ENCODE peak calls at places on chromosomes 4 and X, in five cellular contexts. X, S, I, P and J are unnamed samples.

GRCh38 chr4:8618421-8618820 is 25.9 kb downstream of the CPZ start:
- DNase-seq in P (no peak), X (no peak), I (no peak), S (no peak), J (no peak)

GRCh38 chrX:53223068-53223693 is 1.8 kb downstream of the KDM5C start:
- DNase-seq in P (no peak), I (no peak), S (no peak), X (no peak), J (no peak)

GRCh38 chr4:4541661-4542570 is at the start of gene STX18:
- DNase-seq in X (peak), S (peak), I (peak), P (peak), J (peak)

GRCh38 chrX:64842492-64842891 is 133.8 kb downstream of the ZC4H2 start:
- DNase-seq in S (no peak), X (no peak), I (no peak), P (no peak), J (no peak)

GRCh38 chr4:25233737-25234389 is at the start of gene PI4K2B:
- DNase-seq in X (peak), P (peak), S (peak), I (no peak), J (peak)

GRCh38 chr4:99817310-99817885 is 771 bp downstream of the DAPP1 start:
- DNase-seq in S (no peak), I (no peak), P (no peak), X (no peak), J (no peak)

GRCh38 chrX:44693255-44693654 is 150.6 kb upstream of the DUSP21 start:
- DNase-seq in P (no peak), X (no peak), I (no peak), S (no peak), J (no peak)

GRCh38 chr4:4386296-4386735 is 586 bp upstream of the NSG1 start:
- DNase-seq in S (no peak), X (peak), I (no peak), P (no peak), J (no peak)

GRCh38 chr4:17497890-17498523 is 13.9 kb downstream of the QDPR start:
- DNase-seq in I (no peak), P (no peak), S (no peak), X (no peak), J (no peak)

GRCh38 chr4:82415922-82416365 is 14.3 kb downstream of the HNRNPDL start:
- DNase-seq in X (no peak), S (no peak), I (no peak), P (no peak), J (no peak)

GRCh38 chrX:48578661-48579128 is 4.4 kb downstream of the RBM3 start:
- DNase-seq in P (no peak), S (no peak), I (no peak), X (no peak), J (no peak)

GRCh38 chr4:168550071-168550766 is 53.4 kb downstream of the PALLD start:
- DNase-seq in P (no peak), S (no peak), X (no peak), I (peak), J (no peak)
- TF ChIP-seq CTCF in P (no peak), S (no peak), X (no peak), I (no peak), J (no peak)

GRCh38 chrX:8820910-8821527 is 19.8 kb upstream of the FAM9A start:
- DNase-seq in S (no peak), I (no peak), X (no peak), P (no peak), J (no peak)
- TF ChIP-seq CTCF in S (no peak), I (peak), X (peak), P (peak), J (no peak)

DNA sequence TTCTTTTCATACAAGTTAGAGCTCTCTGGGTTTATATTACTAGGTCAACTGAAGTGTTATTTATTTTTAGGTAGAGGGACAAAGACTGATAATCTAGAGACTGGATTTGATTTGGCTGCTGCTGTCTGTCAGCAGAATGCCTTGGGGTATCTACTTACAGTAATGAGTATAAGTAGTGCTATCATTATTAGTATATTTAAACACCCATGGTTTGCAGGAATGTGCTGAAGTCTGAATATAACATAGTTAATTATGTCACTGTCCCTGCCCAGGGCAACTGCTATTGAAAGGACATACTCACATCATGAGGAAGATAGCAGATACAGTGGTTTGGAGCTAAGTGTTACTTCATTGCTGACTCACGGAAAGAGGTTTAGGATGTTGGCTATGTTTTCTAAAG is 76.2 kb downstream of the PRRG1 start:
- DNase-seq in S (no peak), I (no peak), P (no peak), X (no peak), J (no peak)
- TF ChIP-seq CTCF in S (no peak), I (no peak), P (no peak), X (no peak), J (no peak)

DNA sequence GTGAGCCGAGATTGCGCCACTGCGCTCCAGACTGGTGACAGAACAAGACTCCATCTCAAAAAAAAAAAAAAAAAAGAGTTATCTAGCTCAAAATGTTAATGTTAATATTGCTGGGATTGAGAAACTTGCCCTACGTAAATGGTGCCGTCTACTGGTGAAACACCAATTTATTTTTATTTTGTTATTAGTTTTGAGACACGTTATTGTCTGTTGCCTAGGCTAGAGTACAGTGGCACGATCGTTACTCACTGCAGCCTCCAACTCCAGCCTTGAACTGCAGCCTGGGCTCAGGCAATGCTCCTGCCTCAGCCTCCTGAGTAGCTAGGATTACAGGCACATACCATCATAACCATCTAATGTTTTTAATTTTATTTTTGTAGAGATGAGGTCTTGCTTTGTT is 262.8 kb downstream of the BMPR1B start:
- DNase-seq in I (no peak), X (no peak), S (no peak), P (no peak), J (no peak)
- TF ChIP-seq CTCF in I (no peak), X (no peak), S (no peak), P (no peak), J (no peak)

GRCh38 chrX:152926923-152927322 is 29.1 kb downstream of the ZNF185 start:
- DNase-seq in S (no peak), X (no peak), P (no peak), I (no peak), J (no peak)

GRCh38 chrX:152927858-152928760 is 30.2 kb downstream of the ZNF185 start:
- DNase-seq in I (no peak), P (no peak), S (no peak), X (no peak), J (no peak)

GRCh38 chrX:152925835-152926234 is 28.0 kb downstream of the ZNF185 start:
- DNase-seq in X (no peak), I (no peak), P (no peak), S (no peak), J (no peak)

GRCh38 chrX:152928761-152929400 is 31.0 kb downstream of the ZNF185 start:
- DNase-seq in X (no peak), I (no peak), P (no peak), S (no peak), J (no peak)

GRCh38 chrX:152926279-152926678 is 28.4 kb downstream of the ZNF185 start:
- DNase-seq in P (no peak), X (peak), I (peak), S (peak), J (no peak)
- TF ChIP-seq CTCF in P (peak), X (peak), I (peak), S (no peak), J (no peak)